ENCODE peak calls at places on chromosomes 5 and 9, in ten cellular contexts. One of them, this sample, is unnamed.
A peak's percentile ranks its signal among the peaks of the same experiment; 100 is the strongest.

GRCh38 chr5:116145416-116145815 is 60.6 kb downstream of the COMMD10 start:
- DNase-seq in H9: no peak
- DNase-seq in glutamatergic neuron: no peak
- DNase-seq in fibroblast of the aortic adventitia: no peak
- DNase-seq in NCI-H2081: no peak
- DNase-seq in WTC11: no peak
- DNase-seq in mesenchymal stem cell: no peak
- DNase-seq in HT-29: no peak
- DNase-seq in neural crest cell: no peak
- DNase-seq in activated CD4-positive, CD25-positive, alpha-beta regulatory T cell: no peak
- DNase-seq in this sample: no peak

GRCh38 chr5:160133071-160133917 is 14.0 kb upstream of the PWWP2A start:
- DNase-seq in H9: peak; percentile 73
- DNase-seq in glutamatergic neuron: peak; percentile 27
- DNase-seq in fibroblast of the aortic adventitia: peak; percentile 50
- DNase-seq in NCI-H2081: no peak
- DNase-seq in WTC11: peak; percentile 64
- DNase-seq in mesenchymal stem cell: peak; percentile 76
- DNase-seq in HT-29: peak; percentile 20
- DNase-seq in neural crest cell: peak; percentile 54
- DNase-seq in activated CD4-positive, CD25-positive, alpha-beta regulatory T cell: no peak
- DNase-seq in this sample: no peak

GRCh38 chr5:14476791-14477435 is 104.7 kb upstream of the OTULINL start:
- DNase-seq in H9: no peak
- DNase-seq in glutamatergic neuron: no peak
- DNase-seq in fibroblast of the aortic adventitia: peak; percentile 73
- DNase-seq in NCI-H2081: no peak
- DNase-seq in WTC11: no peak
- DNase-seq in mesenchymal stem cell: peak; percentile 61
- DNase-seq in HT-29: no peak
- DNase-seq in neural crest cell: no peak
- DNase-seq in activated CD4-positive, CD25-positive, alpha-beta regulatory T cell: no peak
- DNase-seq in this sample: no peak

GRCh38 chr9:99377790-99378775 is 156.0 kb downstream of the SEC61B start:
- DNase-seq in H9: no peak
- DNase-seq in glutamatergic neuron: no peak
- DNase-seq in fibroblast of the aortic adventitia: no peak
- DNase-seq in NCI-H2081: no peak
- DNase-seq in WTC11: no peak
- DNase-seq in mesenchymal stem cell: peak; percentile 75
- DNase-seq in HT-29: no peak
- DNase-seq in neural crest cell: no peak
- DNase-seq in activated CD4-positive, CD25-positive, alpha-beta regulatory T cell: no peak
- DNase-seq in this sample: no peak

GRCh38 chr5:109996246-109996645 is 306.5 kb downstream of the MAN2A1 start:
- DNase-seq in H9: no peak
- DNase-seq in glutamatergic neuron: no peak
- DNase-seq in fibroblast of the aortic adventitia: no peak
- DNase-seq in NCI-H2081: no peak
- DNase-seq in WTC11: no peak
- DNase-seq in mesenchymal stem cell: no peak
- DNase-seq in HT-29: no peak
- DNase-seq in neural crest cell: no peak
- DNase-seq in activated CD4-positive, CD25-positive, alpha-beta regulatory T cell: no peak
- DNase-seq in this sample: no peak

GRCh38 chr5:133396724-133397123 is 215.6 kb downstream of the FSTL4 start:
- DNase-seq in H9: no peak
- DNase-seq in glutamatergic neuron: no peak
- DNase-seq in fibroblast of the aortic adventitia: no peak
- DNase-seq in NCI-H2081: no peak
- DNase-seq in WTC11: no peak
- DNase-seq in mesenchymal stem cell: no peak
- DNase-seq in HT-29: no peak
- DNase-seq in neural crest cell: no peak
- DNase-seq in activated CD4-positive, CD25-positive, alpha-beta regulatory T cell: no peak
- DNase-seq in this sample: no peak

GRCh38 chr9:21030389-21031035 is 928 bp downstream of the HACD4 start:
- DNase-seq in H9: no peak
- DNase-seq in glutamatergic neuron: no peak
- DNase-seq in fibroblast of the aortic adventitia: peak; percentile 12
- DNase-seq in NCI-H2081: no peak
- DNase-seq in WTC11: no peak
- DNase-seq in mesenchymal stem cell: peak; percentile 12
- DNase-seq in HT-29: no peak
- DNase-seq in neural crest cell: no peak
- DNase-seq in activated CD4-positive, CD25-positive, alpha-beta regulatory T cell: no peak
- DNase-seq in this sample: no peak

GRCh38 chr9:72129271-72130156 is 19.7 kb upstream of the GDA start:
- DNase-seq in H9: no peak
- DNase-seq in glutamatergic neuron: no peak
- DNase-seq in fibroblast of the aortic adventitia: peak; percentile 7
- DNase-seq in NCI-H2081: no peak
- DNase-seq in WTC11: no peak
- DNase-seq in mesenchymal stem cell: no peak
- DNase-seq in HT-29: peak; percentile 82
- DNase-seq in neural crest cell: no peak
- DNase-seq in activated CD4-positive, CD25-positive, alpha-beta regulatory T cell: no peak
- DNase-seq in this sample: peak; percentile 62

GRCh38 chr5:1651250-1651649 is 127.5 kb upstream of the LPCAT1 start:
- DNase-seq in H9: no peak
- DNase-seq in glutamatergic neuron: no peak
- DNase-seq in fibroblast of the aortic adventitia: no peak
- DNase-seq in NCI-H2081: no peak
- DNase-seq in WTC11: no peak
- DNase-seq in mesenchymal stem cell: no peak
- DNase-seq in HT-29: no peak
- DNase-seq in neural crest cell: no peak
- DNase-seq in activated CD4-positive, CD25-positive, alpha-beta regulatory T cell: no peak
- DNase-seq in this sample: no peak

This sample was measured in HuH-7.